ENCODE peak calls at places on chromosomes 4 and X, in five cellular contexts. One of them, this sample, is unnamed. For H4K20me1, the result is how much of the 10 kb centered on the place peaks cover.

GRCh38 chr4:85029453-85029852 is 63.0 kb upstream of the WDFY3 start:
- DNase-seq in neural progenitor cell: no peak
- DNase-seq in GM23338: no peak
- DNase-seq in fibroblast of lung: no peak
- DNase-seq in H9: no peak
- DNase-seq in this sample: no peak

GRCh38 chr4:156829194-156829593 is 142.4 kb downstream of the PDGFC start:
- DNase-seq in fibroblast of lung: peak
- DNase-seq in neural progenitor cell: no peak
- DNase-seq in H9: no peak
- DNase-seq in GM23338: no peak
- DNase-seq in this sample: no peak

GRCh38 chrX:28058906-28059305 is 77.7 kb upstream of the DCAF8L1 start:
- DNase-seq in GM23338: no peak
- DNase-seq in neural progenitor cell: no peak
- DNase-seq in fibroblast of lung: no peak
- DNase-seq in H9: no peak
- DNase-seq in this sample: no peak

GRCh38 chr4:23384741-23385140 is 505.1 kb downstream of the PPARGC1A start:
- DNase-seq in neural progenitor cell: no peak
- DNase-seq in H9: no peak
- DNase-seq in fibroblast of lung: peak
- DNase-seq in GM23338: no peak
- DNase-seq in this sample: no peak

GRCh38 chr4:73753215-73753614 is 12.8 kb downstream of the CXCL8 start:
- DNase-seq in H9: no peak
- DNase-seq in fibroblast of lung: no peak
- DNase-seq in GM23338: no peak
- DNase-seq in neural progenitor cell: no peak
- DNase-seq in this sample: no peak

GRCh38 chrX:378443-378842 is 8.3 kb downstream of the PPP2R3B start:
- DNase-seq in fibroblast of lung: no peak
- DNase-seq in H9: no peak
- DNase-seq in GM23338: no peak
- DNase-seq in neural progenitor cell: no peak
- DNase-seq in this sample: no peak

GRCh38 chr4:22514431-22514830 is 1.4 kb downstream of the ADGRA3 start:
- DNase-seq in GM23338: no peak
- DNase-seq in H9: no peak
- DNase-seq in neural progenitor cell: no peak
- DNase-seq in fibroblast of lung: no peak
- DNase-seq in this sample: no peak

GRCh38 chr4:7918981-7919380 is 20.7 kb downstream of the AFAP1 start:
- DNase-seq in neural progenitor cell: no peak
- DNase-seq in H9: no peak
- DNase-seq in GM23338: no peak
- DNase-seq in fibroblast of lung: no peak
- DNase-seq in this sample: no peak

GRCh38 chr4:137705171-137705783 is 173.0 kb upstream of the PCDH18 start:
- DNase-seq in GM23338: no peak
- DNase-seq in neural progenitor cell: no peak
- DNase-seq in fibroblast of lung: peak
- DNase-seq in H9: no peak
- DNase-seq in this sample: peak

GRCh38 chr4:55183926-55184599 is 58.7 kb upstream of the KDR start:
- DNase-seq in GM23338: peak
- DNase-seq in H9: peak
- DNase-seq in neural progenitor cell: no peak
- DNase-seq in fibroblast of lung: peak
- DNase-seq in this sample: peak

GRCh38 chr4:54659213-54660144 is 1.7 kb downstream of the KIT start:
- DNase-seq in fibroblast of lung: peak
- DNase-seq in neural progenitor cell: peak
- DNase-seq in H9: no peak
- DNase-seq in GM23338: peak
- DNase-seq in this sample: peak

GRCh38 chr4:168486961-168487820 is 6.9 kb upstream of the DDX60L start:
- DNase-seq in neural progenitor cell: no peak
- DNase-seq in H9: no peak
- DNase-seq in GM23338: no peak
- DNase-seq in fibroblast of lung: peak
- DNase-seq in this sample: peak

GRCh38 chrX:15914486-15914885 is 59.9 kb upstream of the AP1S2 start:
- DNase-seq in fibroblast of lung: no peak
- DNase-seq in H9: no peak
- DNase-seq in neural progenitor cell: no peak
- DNase-seq in GM23338: no peak
- DNase-seq in this sample: no peak

GRCh38 chr4:144575181-144575580 is 70.8 kb upstream of the HHIP start:
- DNase-seq in fibroblast of lung: no peak
- DNase-seq in GM23338: peak
- DNase-seq in H9: no peak
- DNase-seq in neural progenitor cell: no peak
- DNase-seq in this sample: peak

GRCh38 chrX:74293343-74293946 is 10.5 kb upstream of the ZCCHC13 start:
- DNase-seq in H9: peak
- DNase-seq in GM23338: peak
- DNase-seq in fibroblast of lung: peak
- DNase-seq in neural progenitor cell: peak
- DNase-seq in this sample: peak

GRCh38 chr4:16461362-16461761 is 235.1 kb upstream of the TAPT1 start:
- DNase-seq in GM23338: no peak
- DNase-seq in H9: no peak
- DNase-seq in fibroblast of lung: peak
- DNase-seq in neural progenitor cell: no peak
- DNase-seq in this sample: no peak

GRCh38 chrX:53256446-53257041 is 24.8 kb downstream of the IQSEC2 start:
- DNase-seq in fibroblast of lung: no peak
- DNase-seq in neural progenitor cell: peak
- DNase-seq in GM23338: peak
- DNase-seq in H9: peak
- DNase-seq in this sample: no peak

GRCh38 chrX:14501312-14501711 is 28.0 kb upstream of the GLRA2 start:
- DNase-seq in H9: no peak
- DNase-seq in GM23338: no peak
- DNase-seq in neural progenitor cell: no peak
- DNase-seq in fibroblast of lung: no peak
- DNase-seq in this sample: no peak

GRCh38 chr4:22072726-22073125 is 124.2 kb upstream of the KCNIP4 start:
- DNase-seq in GM23338: no peak
- DNase-seq in neural progenitor cell: no peak
- DNase-seq in H9: no peak
- DNase-seq in fibroblast of lung: no peak
- DNase-seq in this sample: no peak

GRCh38 chr4:156536661-156537060 is 434.9 kb downstream of the PDGFC start:
- DNase-seq in neural progenitor cell: no peak
- DNase-seq in GM23338: no peak
- DNase-seq in H9: no peak
- DNase-seq in fibroblast of lung: peak
- DNase-seq in this sample: no peak

GRCh38 chr4:41670530-41670929 is 78.0 kb downstream of the PHOX2B start:
- DNase-seq in fibroblast of lung: no peak
- DNase-seq in H9: no peak
- DNase-seq in GM23338: no peak
- DNase-seq in neural progenitor cell: no peak
- DNase-seq in this sample: no peak

GRCh38 chr4:33369366-33369899 is 2649.3 kb downstream of the PCDH7 start:
- DNase-seq in neural progenitor cell: no peak
- DNase-seq in fibroblast of lung: peak
- DNase-seq in H9: no peak
- DNase-seq in GM23338: no peak
- DNase-seq in this sample: peak

GRCh38 chr4:13056630-13057187 is 427.4 kb downstream of the RAB28 start:
- DNase-seq in fibroblast of lung: no peak
- DNase-seq in H9: no peak
- DNase-seq in neural progenitor cell: no peak
- DNase-seq in GM23338: no peak
- DNase-seq in this sample: no peak

GRCh38 chrX:72568406-72569092 is 4.1 kb downstream of the HDAC8 start:
- DNase-seq in fibroblast of lung: peak
- DNase-seq in neural progenitor cell: no peak
- DNase-seq in H9: no peak
- DNase-seq in GM23338: no peak
- DNase-seq in this sample: no peak

GRCh38 chrX:39308126-39308525 is 506.9 kb downstream of the MID1IP1 start:
- DNase-seq in fibroblast of lung: peak
- DNase-seq in neural progenitor cell: no peak
- DNase-seq in GM23338: no peak
- DNase-seq in H9: no peak
- DNase-seq in this sample: no peak

GRCh38 chrX:39309721-39310152 is 508.5 kb downstream of the MID1IP1 start:
- DNase-seq in neural progenitor cell: no peak
- DNase-seq in H9: no peak
- DNase-seq in GM23338: no peak
- DNase-seq in fibroblast of lung: peak
- DNase-seq in this sample: peak

GRCh38 chrX:39309018-39309620 is 507.9 kb downstream of the MID1IP1 start:
- DNase-seq in fibroblast of lung: peak
- DNase-seq in GM23338: no peak
- DNase-seq in neural progenitor cell: no peak
- DNase-seq in H9: no peak
- DNase-seq in this sample: peak

GRCh38 chrX:39304746-39305145 is 503.5 kb downstream of the MID1IP1 start:
- DNase-seq in H9: no peak
- DNase-seq in neural progenitor cell: no peak
- DNase-seq in GM23338: no peak
- DNase-seq in fibroblast of lung: no peak
- DNase-seq in this sample: no peak

DNA sequence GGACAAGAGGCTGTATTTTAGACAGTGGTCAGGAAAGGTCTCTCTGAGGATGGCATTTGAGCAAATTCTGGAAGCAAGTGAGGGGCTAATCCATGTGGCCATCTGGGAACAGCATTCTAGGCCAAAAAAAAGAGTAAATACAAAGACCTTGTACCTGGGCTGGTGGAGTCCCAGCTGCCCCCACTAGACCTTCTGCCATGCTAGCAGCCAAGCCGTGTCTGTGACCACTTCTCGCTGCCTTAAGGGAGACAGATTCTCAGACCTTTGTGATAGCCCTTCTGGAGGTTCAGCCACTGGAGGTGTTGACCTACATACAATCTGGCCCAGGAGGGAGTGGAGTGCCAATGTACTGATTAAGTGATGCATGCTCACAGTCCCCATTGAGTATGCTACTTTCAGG is 506.2 kb downstream of the MID1IP1 start:
- DNase-seq in H9: no peak
- DNase-seq in neural progenitor cell: no peak
- DNase-seq in fibroblast of lung: no peak
- DNase-seq in GM23338: no peak
- DNase-seq in this sample: no peak
- H4K20me1 ChIP-seq in H9: under half
- H4K20me1 ChIP-seq in neural progenitor cell: under half
- H4K20me1 ChIP-seq in fibroblast of lung: under half
- H4K20me1 ChIP-seq in GM23338: under half
- H4K20me1 ChIP-seq in this sample: under half

GRCh38 chr4:40648742-40649281 is 19.1 kb upstream of the RBM47 start:
- DNase-seq in H9: no peak
- DNase-seq in GM23338: peak
- DNase-seq in neural progenitor cell: no peak
- DNase-seq in fibroblast of lung: no peak
- DNase-seq in this sample: no peak
- H3K4me2 ChIP-seq in H9: no peak
- H3K4me2 ChIP-seq in GM23338: peak
- H3K4me2 ChIP-seq in neural progenitor cell: no peak
- H3K4me2 ChIP-seq in fibroblast of lung: no peak
- H3K4me2 ChIP-seq in this sample: no peak

GRCh38 chr4:3364199-3364598 is 71.4 kb downstream of the RGS12 start:
- DNase-seq in H9: no peak
- DNase-seq in fibroblast of lung: no peak
- DNase-seq in GM23338: no peak
- DNase-seq in neural progenitor cell: no peak
- DNase-seq in this sample: peak

GRCh38 chr4:3363411-3364141 is 70.8 kb downstream of the RGS12 start:
- DNase-seq in fibroblast of lung: no peak
- DNase-seq in neural progenitor cell: no peak
- DNase-seq in GM23338: no peak
- DNase-seq in H9: no peak
- DNase-seq in this sample: peak

GRCh38 chr4:3365326-3365725 is 72.5 kb downstream of the RGS12 start:
- DNase-seq in neural progenitor cell: no peak
- DNase-seq in fibroblast of lung: no peak
- DNase-seq in GM23338: no peak
- DNase-seq in H9: no peak
- DNase-seq in this sample: peak

GRCh38 chr4:3365871-3366842 is 73.3 kb downstream of the RGS12 start:
- DNase-seq in GM23338: no peak
- DNase-seq in H9: no peak
- DNase-seq in fibroblast of lung: no peak
- DNase-seq in neural progenitor cell: no peak
- DNase-seq in this sample: no peak

GRCh38 chr4:3364634-3365314 is 72.0 kb downstream of the RGS12 start:
- DNase-seq in fibroblast of lung: no peak
- DNase-seq in neural progenitor cell: no peak
- DNase-seq in GM23338: no peak
- DNase-seq in H9: no peak
- DNase-seq in this sample: no peak
- H4K20me1 ChIP-seq in fibroblast of lung: under half
- H4K20me1 ChIP-seq in neural progenitor cell: under half
- H4K20me1 ChIP-seq in GM23338: under half
- H4K20me1 ChIP-seq in H9: under half
- H4K20me1 ChIP-seq in this sample: under half

DNA sequence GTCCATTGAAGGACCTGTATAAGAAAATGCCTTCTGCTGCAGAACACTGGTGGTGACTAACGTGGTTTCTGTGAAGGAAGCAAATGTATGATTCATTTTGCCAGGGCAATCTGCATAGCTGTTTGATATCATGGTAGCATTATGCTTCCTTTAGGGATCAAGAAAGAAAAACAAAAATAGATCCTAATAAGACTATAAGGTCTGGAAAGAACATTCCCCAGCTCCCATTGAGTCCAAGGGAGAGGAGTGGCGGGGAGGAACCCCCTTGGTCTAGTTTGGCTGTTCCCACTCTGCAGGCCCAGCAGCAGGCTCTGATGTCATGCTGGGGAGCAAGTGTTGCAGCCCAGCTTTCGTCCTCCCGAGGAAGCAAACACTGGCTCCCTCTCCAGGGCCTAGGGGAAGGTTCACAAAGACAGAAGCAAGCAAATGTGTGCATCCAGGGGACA is 154.5 kb upstream of the GALNT7 start:
- DNase-seq in fibroblast of lung: peak
- DNase-seq in neural progenitor cell: peak
- DNase-seq in GM23338: peak
- DNase-seq in H9: peak
- DNase-seq in this sample: peak
- H3K4me2 ChIP-seq in fibroblast of lung: no peak
- H3K4me2 ChIP-seq in neural progenitor cell: no peak
- H3K4me2 ChIP-seq in GM23338: no peak
- H3K4me2 ChIP-seq in H9: no peak
- H3K4me2 ChIP-seq in this sample: no peak

This sample was measured in hepatocyte.